ENCODE peak calls at places on chromosomes 5 and 9, in five cellular contexts. One of them, this sample, is unnamed.

GRCh38 chr9:700365-701282 is 140.9 kb upstream of the DMRT1 start:
- DNase-seq in HepG2: no peak
- DNase-seq in H1: no peak
- DNase-seq in K562: no peak
- DNase-seq in GM12878: no peak
- DNase-seq in this sample: no peak

GRCh38 chr9:116549061-116549664 is 137.9 kb upstream of the TRIM32 start:
- DNase-seq in GM12878: no peak
- DNase-seq in K562: no peak
- DNase-seq in HepG2: peak
- DNase-seq in H1: no peak
- DNase-seq in this sample: no peak

GRCh38 chr9:19994296-19994695 is 205.5 kb upstream of the SLC24A2 start:
- DNase-seq in GM12878: no peak
- DNase-seq in HepG2: no peak
- DNase-seq in H1: no peak
- DNase-seq in K562: no peak
- DNase-seq in this sample: no peak

GRCh38 chr9:129289883-129290282 is 111.8 kb upstream of the IER5L start:
- DNase-seq in GM12878: no peak
- DNase-seq in HepG2: no peak
- DNase-seq in H1: no peak
- DNase-seq in K562: no peak
- DNase-seq in this sample: no peak

GRCh38 chr9:14033067-14033466 is 280.9 kb downstream of the NFIB start:
- DNase-seq in GM12878: no peak
- DNase-seq in K562: no peak
- DNase-seq in H1: no peak
- DNase-seq in HepG2: no peak
- DNase-seq in this sample: no peak

GRCh38 chr5:16930487-16930886 is 5.6 kb downstream of the MYO10 start:
- DNase-seq in H1: no peak
- DNase-seq in GM12878: no peak
- DNase-seq in K562: no peak
- DNase-seq in HepG2: no peak
- DNase-seq in this sample: peak

GRCh38 chr9:127521919-127522304 is 70.6 kb downstream of the LRSAM1 start:
- DNase-seq in GM12878: no peak
- DNase-seq in HepG2: no peak
- DNase-seq in H1: no peak
- DNase-seq in K562: no peak
- DNase-seq in this sample: no peak

GRCh38 chr9:137317021-137317978 is 15.2 kb upstream of the NRARP start:
- DNase-seq in GM12878: no peak
- DNase-seq in H1: peak
- DNase-seq in K562: no peak
- DNase-seq in HepG2: no peak
- DNase-seq in this sample: no peak

GRCh38 chr9:108680946-108681345 is 174.8 kb downstream of the ACTL7B start:
- DNase-seq in HepG2: no peak
- DNase-seq in K562: no peak
- DNase-seq in H1: no peak
- DNase-seq in GM12878: no peak
- DNase-seq in this sample: no peak

GRCh38 chr5:65150599-65150998 is 331.1 kb downstream of the ADAMTS6 start:
- DNase-seq in H1: no peak
- DNase-seq in K562: no peak
- DNase-seq in HepG2: no peak
- DNase-seq in GM12878: no peak
- DNase-seq in this sample: no peak

GRCh38 chr5:180960209-180960608 is 28.4 kb upstream of the BTNL3 start:
- DNase-seq in GM12878: no peak
- DNase-seq in HepG2: no peak
- DNase-seq in K562: no peak
- DNase-seq in H1: no peak
- DNase-seq in this sample: no peak

GRCh38 chr5:170885779-170886178 is 24.0 kb downstream of the RANBP17 start:
- DNase-seq in HepG2: no peak
- DNase-seq in K562: no peak
- DNase-seq in H1: no peak
- DNase-seq in GM12878: no peak
- DNase-seq in this sample: no peak

GRCh38 chr5:111132731-111133435 is 40.7 kb downstream of the WDR36 start:
- DNase-seq in HepG2: no peak
- DNase-seq in H1: no peak
- DNase-seq in K562: no peak
- DNase-seq in GM12878: no peak
- DNase-seq in this sample: no peak

GRCh38 chr5:61177070-61177469 is 14.8 kb upstream of the SMIM15 start:
- DNase-seq in K562: no peak
- DNase-seq in GM12878: no peak
- DNase-seq in H1: no peak
- DNase-seq in HepG2: no peak
- DNase-seq in this sample: no peak

GRCh38 chr5:84397385-84397784 is 12.7 kb upstream of the EDIL3 start:
- DNase-seq in HepG2: no peak
- DNase-seq in H1: no peak
- DNase-seq in K562: no peak
- DNase-seq in GM12878: no peak
- DNase-seq in this sample: no peak

GRCh38 chr9:88537743-88538055 is 2.7 kb downstream of the NXNL2 start:
- DNase-seq in K562: no peak
- DNase-seq in GM12878: no peak
- DNase-seq in H1: no peak
- DNase-seq in HepG2: no peak
- DNase-seq in this sample: peak

GRCh38 chr5:61817472-61818326 is 485.6 kb downstream of the ZSWIM6 start:
- DNase-seq in H1: no peak
- DNase-seq in K562: no peak
- DNase-seq in HepG2: peak
- DNase-seq in GM12878: no peak
- DNase-seq in this sample: peak

GRCh38 chr5:58185397-58186195 is 274.3 kb downstream of the PLK2 start:
- DNase-seq in HepG2: no peak
- DNase-seq in H1: no peak
- DNase-seq in GM12878: no peak
- DNase-seq in K562: no peak
- DNase-seq in this sample: no peak

GRCh38 chr9:109912082-109912581 is 132.1 kb downstream of the PALM2AKAP2 start:
- DNase-seq in H1: no peak
- DNase-seq in HepG2: no peak
- DNase-seq in K562: no peak
- DNase-seq in GM12878: no peak
- DNase-seq in this sample: no peak

DNA sequence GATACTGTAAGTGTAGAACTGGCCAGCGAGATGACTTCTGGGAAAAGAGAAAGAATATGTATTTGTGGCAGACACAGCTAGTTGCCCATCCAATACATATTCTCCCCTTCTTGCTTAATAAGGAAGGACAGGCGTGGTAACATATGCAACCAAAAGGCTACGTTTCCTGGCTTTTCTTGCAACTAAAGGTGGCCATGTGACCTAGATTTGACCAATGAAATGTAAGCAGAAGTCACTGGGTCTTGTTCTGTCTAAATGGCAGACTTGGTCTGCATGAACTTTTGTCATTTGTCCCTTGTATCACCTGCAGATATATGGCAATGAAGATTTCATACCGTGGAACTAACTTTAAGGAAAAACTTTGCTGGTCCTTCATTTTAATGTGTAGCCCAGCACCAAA is 183.8 kb downstream of the CDH12 start:
- DNase-seq in K562: no peak
- DNase-seq in H1: no peak
- DNase-seq in HepG2: no peak
- DNase-seq in GM12878: no peak
- DNase-seq in this sample: no peak
- TF ChIP-seq CREB1 in K562: no peak
- TF ChIP-seq CREB1 in H1: no peak
- TF ChIP-seq CREB1 in HepG2: no peak
- TF ChIP-seq CREB1 in GM12878: no peak
- TF ChIP-seq CREB1 in this sample: no peak

DNA sequence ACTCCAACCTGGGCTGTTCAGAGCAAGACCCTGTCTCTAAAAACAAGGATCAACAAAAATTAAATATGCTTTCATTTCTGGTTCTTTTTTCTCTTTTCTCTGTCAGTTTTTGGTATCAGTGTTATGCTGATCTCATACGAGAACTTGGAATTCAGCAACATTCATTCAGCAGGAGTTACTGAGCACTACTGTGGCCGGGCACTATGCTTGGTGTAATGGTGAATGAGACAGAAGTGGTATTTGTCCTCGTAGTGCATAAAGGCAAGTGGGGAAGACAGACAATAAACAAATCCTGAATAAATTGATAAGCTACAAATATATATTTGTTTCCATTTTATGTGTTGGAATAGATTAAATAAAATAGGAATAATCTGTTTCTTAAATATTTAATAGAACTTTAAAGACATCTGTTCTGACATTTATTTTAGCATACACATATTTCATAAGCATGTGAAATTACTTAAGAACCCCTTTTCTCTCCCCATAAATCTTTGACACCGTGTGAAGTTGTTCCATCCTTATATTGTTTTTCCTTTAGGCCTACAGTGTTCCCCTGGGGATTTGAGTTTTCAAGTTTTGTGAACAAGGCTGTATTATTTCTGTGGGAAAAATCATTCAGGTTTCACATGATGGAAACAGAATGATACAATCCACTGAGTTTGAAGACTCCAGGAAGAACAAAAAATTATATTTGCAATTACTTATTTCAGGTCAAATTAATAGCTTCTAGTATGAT is 24.6 kb downstream of the UBAP1 start:
- DNase-seq in GM12878: no peak
- DNase-seq in K562: no peak
- DNase-seq in HepG2: no peak
- DNase-seq in H1: no peak
- DNase-seq in this sample: no peak
- H3K4me3 ChIP-seq in GM12878: no peak
- H3K4me3 ChIP-seq in K562: no peak
- H3K4me3 ChIP-seq in HepG2: no peak
- H3K4me3 ChIP-seq in H1: no peak
- H3K4me3 ChIP-seq in this sample: no peak

GRCh38 chr5:39080597-39081204 is 6.5 kb upstream of the RICTOR start:
- DNase-seq in GM12878: no peak
- DNase-seq in H1: no peak
- DNase-seq in K562: peak
- DNase-seq in HepG2: peak
- DNase-seq in this sample: peak

GRCh38 chr5:39076757-39077475 is 2.7 kb upstream of the RICTOR start:
- DNase-seq in HepG2: no peak
- DNase-seq in GM12878: peak
- DNase-seq in K562: no peak
- DNase-seq in H1: no peak
- DNase-seq in this sample: no peak

GRCh38 chr5:39080168-39080567 is 6.0 kb upstream of the RICTOR start:
- DNase-seq in HepG2: no peak
- DNase-seq in K562: no peak
- DNase-seq in H1: no peak
- DNase-seq in GM12878: no peak
- DNase-seq in this sample: no peak

GRCh38 chr5:39076101-39076756 is 2.0 kb upstream of the RICTOR start:
- DNase-seq in HepG2: no peak
- DNase-seq in K562: no peak
- DNase-seq in H1: no peak
- DNase-seq in GM12878: no peak
- DNase-seq in this sample: no peak

DNA sequence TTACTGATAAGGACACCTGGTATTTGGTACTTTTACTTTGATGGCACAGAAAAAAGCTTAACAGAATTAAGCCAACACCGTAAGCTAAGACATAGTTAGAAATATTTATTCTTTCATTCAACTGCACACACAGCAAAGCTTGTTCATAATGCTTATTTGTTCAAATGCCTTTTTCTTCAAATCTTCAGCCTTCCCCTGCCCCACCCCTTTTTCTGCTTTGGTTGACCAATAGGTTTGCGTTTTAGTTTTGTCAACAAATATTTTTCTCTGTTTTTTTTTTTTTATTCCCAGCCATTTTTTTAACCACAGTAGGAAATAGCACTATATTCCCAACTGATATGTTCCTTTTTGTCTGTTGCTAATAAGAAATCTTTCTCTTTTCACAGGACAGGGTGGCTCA is 4.9 kb upstream of the RICTOR start:
- DNase-seq in GM12878: no peak
- DNase-seq in H1: no peak
- DNase-seq in HepG2: no peak
- DNase-seq in K562: no peak
- DNase-seq in this sample: no peak
- H3K4me2 ChIP-seq in GM12878: no peak
- H3K4me2 ChIP-seq in H1: no peak
- H3K4me2 ChIP-seq in HepG2: no peak
- H3K4me2 ChIP-seq in K562: no peak
- H3K4me2 ChIP-seq in this sample: no peak

DNA sequence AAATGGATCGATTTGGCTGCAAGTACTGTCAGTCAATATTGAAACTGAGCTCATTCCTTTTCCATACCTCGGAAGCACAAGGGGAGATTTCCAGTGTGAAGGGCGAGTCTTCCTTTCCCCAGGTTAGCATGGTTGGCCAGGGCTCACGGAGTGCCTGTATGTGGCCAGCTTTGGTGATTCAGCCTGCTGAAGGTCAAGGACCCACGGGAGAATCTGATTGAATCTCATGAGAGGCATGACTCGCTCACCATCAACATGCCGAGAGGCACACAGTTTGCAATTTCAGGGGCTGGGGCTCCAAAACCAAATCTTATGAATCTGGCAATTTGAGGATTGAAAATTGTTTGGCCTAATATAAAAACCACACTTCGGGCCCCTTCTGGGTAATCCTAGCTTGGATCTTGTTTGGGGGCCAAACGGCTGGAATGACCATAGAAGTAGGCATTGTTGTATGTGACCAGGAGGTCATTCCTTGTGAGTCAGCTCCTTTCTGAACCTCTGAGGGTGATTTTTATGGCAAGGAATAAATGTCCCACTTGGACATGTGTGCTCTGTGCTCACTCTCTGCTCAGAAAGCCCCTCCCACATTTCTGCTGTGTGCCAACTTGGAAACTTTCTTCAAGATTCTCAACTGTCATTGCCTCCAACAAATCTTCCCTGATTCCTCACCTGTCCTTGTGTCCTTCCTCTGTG is 69.8 kb downstream of the DOCK2 start:
- DNase-seq in HepG2: no peak
- DNase-seq in K562: no peak
- DNase-seq in GM12878: no peak
- DNase-seq in H1: no peak
- DNase-seq in this sample: no peak
- TF ChIP-seq CREB1 in HepG2: no peak
- TF ChIP-seq CREB1 in K562: no peak
- TF ChIP-seq CREB1 in GM12878: no peak
- TF ChIP-seq CREB1 in H1: no peak
- TF ChIP-seq CREB1 in this sample: no peak

GRCh38 chr5:141697586-141697985 is 15.6 kb upstream of the ARAP3 start:
- DNase-seq in K562: no peak
- DNase-seq in H1: no peak
- DNase-seq in HepG2: no peak
- DNase-seq in GM12878: no peak
- DNase-seq in this sample: no peak
- H3K4me3 ChIP-seq in K562: no peak
- H3K4me3 ChIP-seq in H1: no peak
- H3K4me3 ChIP-seq in HepG2: no peak
- H3K4me3 ChIP-seq in GM12878: no peak
- H3K4me3 ChIP-seq in this sample: no peak